ENCODE peak calls at places on chromosomes 7 and 10, in six cellular contexts. C, W, T, K, F and O are unnamed samples.

GRCh38 chr7:157397751-157398691 is 61.2 kb downstream of the DNAJB6 start:
- DNase-seq in C (peak; percentile 72), F (peak; percentile 64), W (no peak), T (no peak), K (peak; percentile 64), O (no peak)

GRCh38 chr7:30926323-30926722 is 14.7 kb downstream of the AQP1 start:
- DNase-seq in C (no peak), K (no peak), F (no peak), T (no peak), W (no peak), O (no peak)

GRCh38 chr7:47609803-47610452 is 28.0 kb upstream of the TNS3 start:
- DNase-seq in W (no peak), K (no peak), C (no peak), T (no peak), F (peak; percentile 90), O (no peak)

GRCh38 chr7:37943905-37944736 is 23.7 kb downstream of the EPDR1 start:
- DNase-seq in C (no peak), K (peak; percentile 92), W (no peak), F (peak; percentile 21), T (no peak), O (no peak)

GRCh38 chr7:117165656-117166055 is 157.2 kb downstream of the WNT2 start:
- DNase-seq in W (no peak), F (no peak), K (no peak), C (no peak), T (no peak), O (peak; percentile 23)

GRCh38 chr10:105509551-105509950 is 868.5 kb downstream of the SORCS3 start:
- DNase-seq in C (no peak), F (no peak), W (no peak), K (no peak), T (no peak), O (no peak)

GRCh38 chr7:115297651-115298050 is 375.8 kb downstream of the MDFIC start:
- DNase-seq in K (no peak), C (no peak), W (no peak), T (no peak), F (peak; percentile 83), O (no peak)

GRCh38 chr7:97499204-97499603 is 232.7 kb upstream of the TAC1 start:
- DNase-seq in K (peak; percentile 27), T (no peak), W (no peak), F (no peak), C (peak; percentile 48), O (no peak)

GRCh38 chr10:110864662-110865140 is 7.0 kb upstream of the PDCD4 start:
- DNase-seq in C (no peak), F (no peak), T (peak; percentile 26), K (no peak), W (no peak), O (no peak)

GRCh38 chr10:103451091-103451801 is 924 bp downstream of the CALHM2 start:
- DNase-seq in K (no peak), F (no peak), C (no peak), T (peak; percentile 41), W (peak; percentile 40), O (peak; percentile 80)

GRCh38 chr10:29658984-29659769 is 24.4 kb upstream of the SVIL start:
- DNase-seq in K (peak; percentile 88), C (no peak), F (peak; percentile 100), T (peak; percentile 54), W (no peak), O (no peak)

GRCh38 chr7:40403664-40404476 is 269.1 kb downstream of the SUGCT start:
- DNase-seq in K (peak; percentile 88), F (no peak), C (no peak), W (no peak), T (no peak), O (no peak)

GRCh38 chr7:76340617-76341131 is 18.1 kb downstream of the YWHAG start:
- DNase-seq in C (no peak), T (no peak), K (no peak), W (no peak), F (peak; percentile 78), O (no peak)

GRCh38 chr7:4134204-4134603 is 547.9 kb upstream of the FOXK1 start:
- DNase-seq in K (peak; percentile 8), C (no peak), F (no peak), W (no peak), T (no peak), O (no peak)

GRCh38 chr10:68561804-68562649 is 1.9 kb downstream of the TET1 start:
- DNase-seq in T (no peak), F (no peak), C (peak; percentile 53), K (no peak), W (no peak), O (no peak)

GRCh38 chr7:73442222-73442902 is 8.8 kb downstream of the FZD9 start:
- DNase-seq in F (no peak), T (no peak), C (no peak), K (no peak), W (no peak), O (no peak)

GRCh38 chr7:110964770-110965169 is 126.2 kb upstream of the LRRN3 start:
- DNase-seq in T (no peak), C (no peak), F (peak; percentile 68), K (no peak), W (no peak), O (no peak)

GRCh38 chr10:73894245-73894971 is 16.5 kb upstream of the PLAU start:
- DNase-seq in T (no peak), C (no peak), W (no peak), K (no peak), F (peak; percentile 97), O (no peak)

GRCh38 chr7:30143748-30144251 is 9.0 kb downstream of the MTURN start:
- DNase-seq in T (no peak), W (no peak), F (peak; percentile 47), K (no peak), C (no peak), O (no peak)

GRCh38 chr10:53463539-53463938 is 691.0 kb upstream of the MBL2 start:
- DNase-seq in C (no peak), F (no peak), K (no peak), W (no peak), T (no peak), O (no peak)

GRCh38 chr10:49389331-49389920 is 6.5 kb downstream of the DRGX start:
- DNase-seq in F (no peak), T (no peak), K (no peak), C (no peak), W (no peak), O (no peak)

GRCh38 chr7:152504367-152504766 is 68.6 kb upstream of the KMT2C start:
- DNase-seq in C (no peak), F (no peak), W (no peak), K (no peak), T (no peak), O (no peak)

DNA sequence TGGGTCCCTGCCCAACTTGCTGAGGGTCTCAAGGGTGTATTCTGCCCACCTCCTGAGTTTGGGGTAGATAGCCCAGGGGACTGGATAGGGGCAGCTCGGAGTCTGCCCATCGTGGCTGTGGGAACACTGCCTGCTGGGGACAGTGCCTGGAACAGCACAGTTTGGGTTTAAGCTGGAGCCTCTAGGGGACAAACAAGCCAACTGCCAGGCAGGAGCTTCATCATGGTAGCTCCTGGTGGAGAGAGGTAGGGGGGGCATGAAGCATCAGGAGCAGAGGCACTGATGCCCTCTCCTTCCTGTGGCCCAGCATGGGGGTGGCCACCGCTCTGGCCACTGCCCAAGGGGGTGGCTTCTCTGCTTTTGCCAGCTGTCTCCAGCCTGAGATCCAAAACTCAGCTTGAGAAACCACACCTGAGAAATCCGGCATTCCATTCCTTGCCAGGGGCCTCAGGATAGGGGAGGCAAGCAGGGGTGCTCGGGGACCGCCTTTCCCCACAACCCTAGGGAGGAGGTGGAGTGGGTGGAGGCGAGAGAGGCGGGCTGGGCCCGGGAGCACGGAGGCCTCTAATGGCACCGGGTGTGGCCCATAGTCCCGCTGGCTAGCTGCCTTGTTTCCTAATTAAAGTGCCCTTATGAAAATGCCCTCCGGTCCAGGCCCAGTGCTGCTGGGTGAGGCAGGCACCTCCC is 47.6 kb downstream of the UNC5B start:
- DNase-seq in C (no peak), F (no peak), T (no peak), K (no peak), W (no peak), O (no peak)
- H3K27ac ChIP-seq in C (no peak overlapping the region), F (peak overlapping the region; percentile 47), T (no peak overlapping the region), K (no peak overlapping the region), W (peak overlapping the region; percentile 18), O (peak overlapping the region; percentile 75)

GRCh38 chr7:50358808-50359207 is 54.3 kb downstream of the IKZF1 start:
- DNase-seq in C (no peak), K (no peak), F (no peak), W (no peak), T (no peak), O (no peak)
- H3K4me1 ChIP-seq in C (no peaks in the 10 kb centered on the region), K (no peaks in the 10 kb centered on the region), F (no peaks in the 10 kb centered on the region), W (no peaks in the 10 kb centered on the region), T (peaks cover 98% of the 10 kb centered on the region), O (no peaks in the 10 kb centered on the region)

GRCh38 chr7:75055830-75056431 is 17.7 kb downstream of the RCC1L start:
- DNase-seq in K (no peak), T (no peak), F (peak; percentile 91), W (no peak), C (no peak), O (no peak)
- H3K27ac ChIP-seq in K (no peak overlapping the region), T (no peak overlapping the region), F (peak overlapping the region; percentile 71), W (peak overlapping the region; percentile 87), C (no peak overlapping the region), O (peak overlapping the region; percentile 61)

GRCh38 chr10:6140965-6141295 is 52.1 kb downstream of the RBM17 start:
- DNase-seq in T (no peak), F (no peak), K (no peak), W (no peak), C (no peak), O (no peak)
- H3K4me1 ChIP-seq in T (peaks cover 32% of the 10 kb centered on the region), F (peaks cover 41% of the 10 kb centered on the region), K (peaks cover 20% of the 10 kb centered on the region), W (peaks cover 33% of the 10 kb centered on the region), C (peaks cover 4% of the 10 kb centered on the region), O (peaks cover 6% of the 10 kb centered on the region)

GRCh38 chr7:26102176-26102575 is 49.8 kb upstream of the NFE2L3 start:
- DNase-seq in F (no peak), K (no peak), T (no peak), C (no peak), W (no peak), O (no peak)
- H3K27ac ChIP-seq in F (no peak overlapping the region), K (no peak overlapping the region), T (no peak overlapping the region), C (no peak overlapping the region), W (no peak overlapping the region), O (no peak overlapping the region)

GRCh38 chr10:22615101-22615500 is 99.3 kb downstream of the PIP4K2A start:
- DNase-seq in C (no peak), K (no peak), F (no peak), W (no peak), T (no peak), O (no peak)
- H3K4me1 ChIP-seq in C (peaks cover 20% of the 10 kb centered on the region), K (peaks cover 52% of the 10 kb centered on the region), F (peaks cover 33% of the 10 kb centered on the region), W (peaks cover 48% of the 10 kb centered on the region), T (peaks cover 92% of the 10 kb centered on the region), O (peaks cover 51% of the 10 kb centered on the region)